ENCODE peak calls at places on chromosomes 7 and 10, in seven cellular contexts. F, R, W, I, Q, J and O are unnamed samples.

GRCh38 chr10:54665122-54665521 is 135.9 kb downstream of the PCDH15 start:
- DNase-seq in I (no peak), J (no peak), Q (no peak), F (no peak), W (no peak), R (no peak), O (no peak)

GRCh38 chr10:31319602-31320178 is 674 bp downstream of the ZEB1 start:
- DNase-seq in F (peak), I (no peak), J (no peak), R (no peak), W (no peak), Q (no peak), O (no peak)

GRCh38 chr7:16402084-16402483 is 19.3 kb downstream of the CRPPA start:
- DNase-seq in R (no peak), Q (no peak), J (no peak), I (no peak), F (no peak), W (no peak), O (no peak)

GRCh38 chr10:36066102-36066501 is 424.0 kb upstream of the FZD8 start:
- DNase-seq in F (no peak), W (no peak), J (no peak), R (no peak), I (no peak), Q (no peak), O (no peak)

GRCh38 chr7:81618400-81619014 is 151.3 kb downstream of the HGF start:
- DNase-seq in W (no peak), F (no peak), R (no peak), J (peak), I (no peak), Q (no peak), O (no peak)

GRCh38 chr7:27973625-27974024 is 207.0 kb downstream of the JAZF1 start:
- DNase-seq in Q (no peak), R (no peak), F (no peak), W (no peak), J (no peak), I (no peak), O (no peak)

GRCh38 chr7:130849604-130850003 is 115.6 kb upstream of the KLF14 start:
- DNase-seq in F (no peak), I (no peak), R (no peak), Q (no peak), W (no peak), J (no peak), O (no peak)

GRCh38 chr10:100487529-100487928 is 24.7 kb downstream of the WNT8B start:
- DNase-seq in J (no peak), F (no peak), R (no peak), Q (no peak), I (no peak), W (no peak), O (no peak)

GRCh38 chr7:10779465-10780399 is 193.9 kb upstream of the PHF14 start:
- DNase-seq in R (no peak), F (peak), I (no peak), J (no peak), W (peak), Q (no peak), O (no peak)

GRCh38 chr7:131681961-131682360 is 125.5 kb upstream of the PODXL start:
- DNase-seq in W (no peak), Q (no peak), J (no peak), I (no peak), R (no peak), F (no peak), O (no peak)

GRCh38 chr10:73796766-73797165 is 11.4 kb downstream of the ZSWIM8 start:
- DNase-seq in F (no peak), I (no peak), Q (no peak), R (no peak), W (no peak), J (no peak), O (no peak)

GRCh38 chr7:148270576-148270975 is 320.0 kb upstream of the C7orf33 start:
- DNase-seq in W (no peak), I (no peak), Q (no peak), J (no peak), R (no peak), F (no peak), O (no peak)

GRCh38 chr7:43768894-43769272 is 10.4 kb downstream of the BLVRA start:
- DNase-seq in I (no peak), Q (no peak), J (no peak), R (no peak), W (no peak), F (no peak), O (no peak)

GRCh38 chr10:48439031-48439430 is 132.6 kb downstream of the MAPK8 start:
- DNase-seq in J (peak), F (no peak), I (no peak), Q (no peak), W (no peak), R (no peak), O (no peak)

GRCh38 chr7:17502209-17502810 is 203.9 kb downstream of the AHR start:
- DNase-seq in J (no peak), W (no peak), I (no peak), R (no peak), Q (no peak), F (no peak), O (no peak)

GRCh38 chr7:98870807-98871491 is 1.1 kb upstream of the TMEM130 start:
- DNase-seq in Q (no peak), J (no peak), R (no peak), W (peak), I (no peak), F (peak), O (no peak)

GRCh38 chr10:11813855-11814557 is 9.2 kb upstream of the PROSER2 start:
- DNase-seq in I (no peak), R (no peak), J (peak), W (no peak), F (no peak), Q (no peak), O (no peak)

GRCh38 chr10:12416396-12417090 is 67.2 kb downstream of the CAMK1D start:
- DNase-seq in I (no peak), F (peak), J (no peak), Q (no peak), R (no peak), W (no peak), O (no peak)

GRCh38 chr10:63217120-63217605 is 84.0 kb downstream of the NRBF2 start:
- DNase-seq in F (no peak), I (no peak), W (no peak), R (no peak), Q (peak), J (peak), O (no peak)

GRCh38 chr10:73998623-73999622 is 1.0 kb downstream of the VCL start:
- DNase-seq in F (peak), I (peak), Q (no peak), R (peak), J (peak), W (peak), O (peak)

GRCh38 chr10:125018576-125019143 is 76.7 kb downstream of the ZRANB1 start:
- DNase-seq in Q (no peak), R (no peak), F (no peak), W (no peak), J (no peak), I (no peak), O (no peak)
- H3K27ac ChIP-seq in Q (no peak), R (no peak), F (no peak), W (peak), J (no peak), I (peak), O (peak)

GRCh38 chr10:69500864-69501468 is 49.7 kb downstream of the TSPAN15 start:
- DNase-seq in F (peak), Q (no peak), W (no peak), J (no peak), R (no peak), I (no peak), O (no peak)

GRCh38 chr10:69501657-69502056 is 50.4 kb downstream of the TSPAN15 start:
- DNase-seq in Q (no peak), R (no peak), F (peak), I (no peak), W (peak), J (no peak), O (no peak)

GRCh38 chr10:69497611-69498390 is 46.5 kb downstream of the TSPAN15 start:
- DNase-seq in W (no peak), I (no peak), Q (peak), F (peak), R (no peak), J (no peak), O (no peak)

GRCh38 chr10:69498711-69499471 is 47.6 kb downstream of the TSPAN15 start:
- DNase-seq in J (no peak), F (peak), R (no peak), Q (no peak), W (no peak), I (no peak), O (no peak)

GRCh38 chr10:69499726-69500689 is 48.7 kb downstream of the TSPAN15 start:
- DNase-seq in W (no peak), R (no peak), Q (no peak), J (no peak), I (no peak), F (peak), O (no peak)
- H3K27ac ChIP-seq in W (no peak), R (peak), Q (no peak), J (no peak), I (no peak), F (no peak), O (no peak)

DNA sequence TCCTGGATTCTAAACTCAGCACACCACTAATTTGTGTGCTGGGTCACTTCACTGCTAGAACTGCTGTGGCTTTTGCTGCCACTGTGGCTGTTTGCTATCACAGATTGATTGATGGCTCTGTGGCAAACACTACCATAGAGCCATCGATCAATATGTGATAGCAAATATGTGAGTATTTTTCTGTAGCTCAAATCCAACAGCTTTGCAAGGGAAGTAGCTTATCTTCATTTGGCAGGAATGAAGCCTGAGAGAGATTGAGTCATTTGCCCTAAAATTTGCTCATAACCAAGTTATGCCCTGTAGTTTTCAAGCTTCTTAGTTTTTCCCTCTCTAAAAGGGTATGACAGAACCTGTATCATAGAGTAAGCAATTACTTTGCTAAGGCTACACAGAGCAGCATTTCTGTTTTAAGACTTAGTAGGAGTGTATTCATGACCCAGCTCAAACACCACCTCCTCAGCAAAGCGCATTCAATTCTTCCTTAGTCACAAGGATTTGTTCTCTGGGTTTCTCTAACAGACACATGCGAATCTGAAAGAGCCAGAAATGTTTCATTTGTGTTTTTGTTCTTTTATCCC is 43.1 kb downstream of the MINPP1 start:
- DNase-seq in W (no peak), R (no peak), I (no peak), Q (no peak), F (no peak), J (peak), O (no peak)
- H3K27ac ChIP-seq in W (no peak), R (no peak), I (no peak), Q (no peak), F (no peak), J (peak), O (no peak)

GRCh38 chr7:149771696-149772235 is 1.6 kb downstream of the ZNF467 start:
- DNase-seq in J (peak), R (peak), Q (peak), I (peak), F (peak), W (peak), O (peak)

GRCh38 chr7:149772236-149772820 is 1.1 kb downstream of the ZNF467 start:
- DNase-seq in J (no peak), R (peak), F (peak), W (no peak), I (no peak), Q (peak), O (no peak)

GRCh38 chr7:149770728-149771127 is 2.7 kb downstream of the ZNF467 start:
- DNase-seq in I (no peak), J (no peak), R (no peak), F (peak), W (no peak), Q (no peak), O (no peak)

GRCh38 chr7:149769915-149770314 is 3.5 kb downstream of the ZNF467 start:
- DNase-seq in Q (no peak), W (no peak), F (no peak), R (no peak), J (no peak), I (no peak), O (no peak)

DNA sequence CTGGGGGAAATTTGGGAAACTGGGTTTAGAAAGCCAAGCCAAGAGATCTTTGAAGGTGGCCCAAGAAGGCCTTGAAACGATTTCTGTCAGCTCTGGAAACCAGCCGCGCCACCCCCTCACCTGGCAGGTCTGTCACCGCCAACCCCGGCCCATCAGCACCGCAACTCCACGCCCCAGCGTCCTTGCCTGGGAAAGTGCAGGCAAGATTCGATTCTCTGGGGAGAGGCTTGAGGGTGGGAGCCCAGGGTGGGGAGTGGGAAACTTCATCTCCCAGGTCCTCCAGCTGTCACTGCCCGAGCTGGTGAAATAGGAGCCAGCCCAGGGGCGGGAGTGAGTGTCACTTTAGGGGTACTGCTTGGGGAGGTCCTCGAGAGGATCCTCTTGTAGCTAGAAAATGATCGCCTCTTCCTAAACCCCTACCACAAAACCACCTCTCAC is 2.2 kb downstream of the ZNF467 start:
- DNase-seq in F (peak), R (no peak), I (peak), Q (no peak), W (no peak), J (no peak), O (no peak)
- H3K27ac ChIP-seq in F (peak), R (no peak), I (peak), Q (no peak), W (no peak), J (no peak), O (peak)

GRCh38 chr10:61761825-61762217 is 99.1 kb downstream of the CABCOCO1 start:
- DNase-seq in Q (no peak), R (no peak), J (no peak), F (no peak), W (no peak), I (no peak), O (no peak)
- H3K27ac ChIP-seq in Q (no peak), R (peak), J (peak), F (no peak), W (no peak), I (peak), O (no peak)

GRCh38 chr10:52347327-52347667 is 33.2 kb downstream of the DKK1 start:
- DNase-seq in J (no peak), Q (no peak), I (no peak), R (no peak), F (peak), W (no peak), O (no peak)
- H3K27ac ChIP-seq in J (no peak), Q (no peak), I (no peak), R (no peak), F (no peak), W (no peak), O (no peak)

GRCh38 chr7:33494473-33494872 is 365.1 kb downstream of the BBS9 start:
- DNase-seq in Q (no peak), W (no peak), I (no peak), F (no peak), J (peak), R (no peak), O (no peak)
- H3K27ac ChIP-seq in Q (no peak), W (no peak), I (no peak), F (no peak), J (no peak), R (no peak), O (no peak)

GRCh38 chr10:14601872-14602725 is 172.6 kb downstream of the FAM107B start:
- DNase-seq in J (peak), R (no peak), W (peak), I (peak), Q (peak), F (peak), O (no peak)
- H3K27ac ChIP-seq in J (no peak), R (peak), W (no peak), I (no peak), Q (peak), F (peak), O (peak)

GRCh38 chr7:1027285-1028043 is 16.9 kb upstream of the GPR146 start:
- DNase-seq in R (no peak), F (peak), W (peak), J (peak), I (no peak), Q (no peak), O (no peak)
- H3K27ac ChIP-seq in R (peak), F (peak), W (peak), J (peak), I (peak), Q (peak), O (peak)